ENCODE peak calls at places on chromosomes 1 and 21, in five cellular contexts. One of them, this sample, is unnamed.

GRCh38 chr1:2628933-2629626 is 3.7 kb downstream of the MMEL1 start:
- DNase-seq in GM04504: no peak
- DNase-seq in CD8-positive, alpha-beta T cell: no peak
- DNase-seq in neural progenitor cell: peak
- DNase-seq in stimulated activated CD8-positive, alpha-beta memory T cell treated with anti-CD3 and anti-CD28 coated beads, Interleukin-2, amount 100 ng/mL, for 48 hours: no peak
- DNase-seq in this sample: no peak

GRCh38 chr1:229223498-229223897 is 47.4 kb upstream of the RAB4A start:
- DNase-seq in GM04504: no peak
- DNase-seq in CD8-positive, alpha-beta T cell: no peak
- DNase-seq in neural progenitor cell: no peak
- DNase-seq in stimulated activated CD8-positive, alpha-beta memory T cell treated with anti-CD3 and anti-CD28 coated beads, Interleukin-2, amount 100 ng/mL, for 48 hours: no peak
- DNase-seq in this sample: no peak

GRCh38 chr1:49160677-49161076 is 384.0 kb upstream of the BEND5 start:
- DNase-seq in GM04504: no peak
- DNase-seq in CD8-positive, alpha-beta T cell: no peak
- DNase-seq in neural progenitor cell: no peak
- DNase-seq in stimulated activated CD8-positive, alpha-beta memory T cell treated with anti-CD3 and anti-CD28 coated beads, Interleukin-2, amount 100 ng/mL, for 48 hours: no peak
- DNase-seq in this sample: no peak

GRCh38 chr1:30879126-30879786 is 29.3 kb downstream of the SDC3 start:
- DNase-seq in GM04504: no peak
- DNase-seq in CD8-positive, alpha-beta T cell: no peak
- DNase-seq in neural progenitor cell: no peak
- DNase-seq in stimulated activated CD8-positive, alpha-beta memory T cell treated with anti-CD3 and anti-CD28 coated beads, Interleukin-2, amount 100 ng/mL, for 48 hours: no peak
- DNase-seq in this sample: no peak

GRCh38 chr1:66931548-66932124 is 6.8 kb downstream of the MIER1 start:
- DNase-seq in GM04504: no peak
- DNase-seq in CD8-positive, alpha-beta T cell: no peak
- DNase-seq in neural progenitor cell: no peak
- DNase-seq in stimulated activated CD8-positive, alpha-beta memory T cell treated with anti-CD3 and anti-CD28 coated beads, Interleukin-2, amount 100 ng/mL, for 48 hours: no peak
- DNase-seq in this sample: no peak

GRCh38 chr1:216456682-216457081 is 33.4 kb upstream of the USH2A start:
- DNase-seq in GM04504: peak
- DNase-seq in CD8-positive, alpha-beta T cell: no peak
- DNase-seq in neural progenitor cell: peak
- DNase-seq in stimulated activated CD8-positive, alpha-beta memory T cell treated with anti-CD3 and anti-CD28 coated beads, Interleukin-2, amount 100 ng/mL, for 48 hours: no peak
- DNase-seq in this sample: no peak

GRCh38 chr1:152739841-152740240 is 18.0 kb upstream of the KPRP start:
- DNase-seq in GM04504: no peak
- DNase-seq in CD8-positive, alpha-beta T cell: no peak
- DNase-seq in neural progenitor cell: no peak
- DNase-seq in stimulated activated CD8-positive, alpha-beta memory T cell treated with anti-CD3 and anti-CD28 coated beads, Interleukin-2, amount 100 ng/mL, for 48 hours: no peak
- DNase-seq in this sample: no peak

GRCh38 chr1:112803906-112804762 is 89.0 kb upstream of the PPM1J start:
- DNase-seq in GM04504: peak
- DNase-seq in CD8-positive, alpha-beta T cell: peak
- DNase-seq in neural progenitor cell: peak
- DNase-seq in stimulated activated CD8-positive, alpha-beta memory T cell treated with anti-CD3 and anti-CD28 coated beads, Interleukin-2, amount 100 ng/mL, for 48 hours: peak
- DNase-seq in this sample: peak

GRCh38 chr1:1680912-1681273 is 11.7 kb downstream of the SLC35E2B start:
- DNase-seq in GM04504: no peak
- DNase-seq in CD8-positive, alpha-beta T cell: no peak
- DNase-seq in neural progenitor cell: no peak
- DNase-seq in stimulated activated CD8-positive, alpha-beta memory T cell treated with anti-CD3 and anti-CD28 coated beads, Interleukin-2, amount 100 ng/mL, for 48 hours: no peak
- DNase-seq in this sample: no peak

GRCh38 chr1:81304187-81304586 is 496.5 kb upstream of the ADGRL2 start:
- DNase-seq in GM04504: peak
- DNase-seq in CD8-positive, alpha-beta T cell: no peak
- DNase-seq in neural progenitor cell: no peak
- DNase-seq in stimulated activated CD8-positive, alpha-beta memory T cell treated with anti-CD3 and anti-CD28 coated beads, Interleukin-2, amount 100 ng/mL, for 48 hours: no peak
- DNase-seq in this sample: no peak

GRCh38 chr1:44406761-44407429 is 1.8 kb downstream of the RNF220 start:
- DNase-seq in GM04504: no peak
- DNase-seq in CD8-positive, alpha-beta T cell: no peak
- DNase-seq in neural progenitor cell: peak
- DNase-seq in stimulated activated CD8-positive, alpha-beta memory T cell treated with anti-CD3 and anti-CD28 coated beads, Interleukin-2, amount 100 ng/mL, for 48 hours: peak
- DNase-seq in this sample: no peak

GRCh38 chr1:245583575-245584330 is 429.0 kb downstream of the KIF26B start:
- DNase-seq in GM04504: no peak
- DNase-seq in CD8-positive, alpha-beta T cell: no peak
- DNase-seq in neural progenitor cell: no peak
- DNase-seq in stimulated activated CD8-positive, alpha-beta memory T cell treated with anti-CD3 and anti-CD28 coated beads, Interleukin-2, amount 100 ng/mL, for 48 hours: no peak
- DNase-seq in this sample: no peak

GRCh38 chr21:31893841-31894240 is 21.0 kb downstream of the HUNK start:
- DNase-seq in GM04504: no peak
- DNase-seq in CD8-positive, alpha-beta T cell: no peak
- DNase-seq in neural progenitor cell: no peak
- DNase-seq in stimulated activated CD8-positive, alpha-beta memory T cell treated with anti-CD3 and anti-CD28 coated beads, Interleukin-2, amount 100 ng/mL, for 48 hours: no peak
- DNase-seq in this sample: no peak

GRCh38 chr1:3304692-3305091 is 149.8 kb upstream of the ARHGEF16 start:
- DNase-seq in GM04504: no peak
- DNase-seq in CD8-positive, alpha-beta T cell: no peak
- DNase-seq in neural progenitor cell: no peak
- DNase-seq in stimulated activated CD8-positive, alpha-beta memory T cell treated with anti-CD3 and anti-CD28 coated beads, Interleukin-2, amount 100 ng/mL, for 48 hours: no peak
- DNase-seq in this sample: no peak

GRCh38 chr1:48462716-48463285 is 9.2 kb downstream of the SPATA6 start:
- DNase-seq in GM04504: no peak
- DNase-seq in CD8-positive, alpha-beta T cell: no peak
- DNase-seq in neural progenitor cell: peak
- DNase-seq in stimulated activated CD8-positive, alpha-beta memory T cell treated with anti-CD3 and anti-CD28 coated beads, Interleukin-2, amount 100 ng/mL, for 48 hours: no peak
- DNase-seq in this sample: no peak

This sample was measured in activated CD4-positive, CD25-positive, alpha-beta regulatory T cell treated with anti-CD3 and anti-CD28 coated beads, Interleukin-2, amount 50 U/mL, for 72 hours.